ENCODE peak calls at places on chromosomes 6 and 20, in eight cellular contexts. R is GM23338, Z is OCI-LY7, O is adrenal gland, F is right cardiac atrium, K is astrocyte, X is SJSA1, P is tibial nerve. B is an unnamed sample.

GRCh38 chr6:87700351-87700728 is 1.7 kb downstream of the AKIRIN2 start:
- DNase-seq in R (no peak), Z (no peak), O (no peak), F (no peak), K (no peak), X (no peak), P (no peak), B (no peak)

GRCh38 chr20:53576195-53576580 is 17.5 kb downstream of the ZNF217 start:
- DNase-seq in R (no peak), Z (no peak), O (no peak), F (peak; percentile 46), K (no peak), X (no peak), P (no peak), B (peak; percentile 10)

GRCh38 chr6:149508485-149508884 is 23.7 kb upstream of the ZC3H12D start:
- DNase-seq in R (no peak), Z (no peak), O (no peak), F (no peak), K (peak; percentile 33), X (no peak), P (no peak), B (no peak)

GRCh38 chr6:56746767-56747504 is 104.2 kb upstream of the DST start:
- DNase-seq in R (peak; percentile 50), Z (no peak), O (no peak), F (no peak), K (no peak), X (no peak), P (no peak), B (no peak)

GRCh38 chr6:169144356-169144755 is 109.3 kb downstream of the THBS2 start:
- DNase-seq in R (no peak), Z (no peak), O (no peak), F (no peak), K (no peak), X (no peak), P (no peak), B (no peak)

GRCh38 chr6:118294906-118295305 is 253.2 kb upstream of the PLN start:
- DNase-seq in R (no peak), Z (no peak), O (no peak), F (no peak), K (no peak), X (no peak), P (no peak), B (no peak)

GRCh38 chr6:1065986-1066385 is 245.9 kb upstream of the FOXQ1 start:
- DNase-seq in R (peak; percentile 7), Z (no peak), O (no peak), F (no peak), K (no peak), X (no peak), P (no peak), B (no peak)

GRCh38 chr6:117506180-117506835 is 23.8 kb downstream of the DCBLD1 start:
- DNase-seq in R (peak; percentile 28), Z (no peak), O (no peak), F (peak; percentile 34), K (peak; percentile 89), X (peak; percentile 74), P (no peak), B (no peak)

GRCh38 chr20:50788045-50788867 is 6.6 kb upstream of the BCAS4 start:
- DNase-seq in R (no peak), Z (peak; percentile 49), O (peak; percentile 64), F (no peak), K (peak; percentile 42), X (peak; percentile 20), P (peak; percentile 46), B (no peak)

GRCh38 chr6:43768983-43769525 is 957 bp upstream of the VEGFA start:
- DNase-seq in R (no peak), Z (no peak), O (peak; percentile 57), F (peak; percentile 93), K (peak; percentile 77), X (no peak), P (no peak), B (no peak)

GRCh38 chr6:40244684-40245083 is 310.4 kb upstream of the MOCS1 start:
- DNase-seq in R (no peak), Z (no peak), O (no peak), F (no peak), K (no peak), X (no peak), P (no peak), B (no peak)

DNA sequence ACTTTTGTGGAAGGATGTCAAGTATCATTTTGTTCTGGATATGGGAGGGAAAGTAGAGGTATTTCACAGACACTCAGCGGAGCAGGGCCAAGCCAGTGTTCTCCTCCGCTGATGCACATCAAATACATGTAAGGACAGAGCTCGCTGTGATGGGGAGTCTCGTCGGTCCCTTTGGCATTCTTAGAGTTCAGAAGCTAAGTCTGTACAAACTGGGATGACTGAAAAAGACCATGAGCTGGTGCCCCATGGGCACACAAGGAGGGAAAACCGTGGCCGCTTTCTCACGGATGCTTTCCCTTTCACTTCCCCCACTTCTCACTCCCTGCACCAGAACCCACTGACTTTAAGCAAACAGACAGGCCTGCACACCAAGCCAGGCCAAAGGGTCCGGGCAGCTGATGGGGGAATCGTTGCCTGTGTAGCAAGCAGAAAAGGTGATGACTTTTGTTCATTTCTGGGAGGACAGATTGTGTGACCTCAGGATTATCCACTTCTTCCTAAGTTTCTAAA is 27.7 kb upstream of the MPC1 start:
- DNase-seq in R (no peak), Z (no peak), O (no peak), F (no peak), K (no peak), X (no peak), P (no peak), B (no peak)
- H3K4me1 ChIP-seq in R (peaks cover 10% of the 10 kb centered on the region), Z (no peaks in the 10 kb centered on the region), O (no peaks in the 10 kb centered on the region), F (no peaks in the 10 kb centered on the region), K (no peaks in the 10 kb centered on the region), X (no peaks in the 10 kb centered on the region), P (no peaks in the 10 kb centered on the region), B (no peaks in the 10 kb centered on the region)

GRCh38 chr20:56392282-56393132 is at the start of gene CSTF1:
- DNase-seq in R (peak; percentile 99), Z (peak; percentile 99), O (peak; percentile 99), F (peak; percentile 100), K (peak; percentile 99), X (peak; percentile 98), P (peak; percentile 97), B (peak; percentile 99)
- H3K4me1 ChIP-seq in R (peaks cover 15% of the 10 kb centered on the region), Z (peaks cover 21% of the 10 kb centered on the region), O (peaks cover 29% of the 10 kb centered on the region), F (peaks cover 7% of the 10 kb centered on the region), K (peaks cover 18% of the 10 kb centered on the region), X (peaks cover 17% of the 10 kb centered on the region), P (peaks cover 20% of the 10 kb centered on the region), B (peaks cover 23% of the 10 kb centered on the region)

GRCh38 chr6:136201735-136202134 is 48.4 kb downstream of the MTFR2 start:
- DNase-seq in R (no peak), Z (no peak), O (no peak), F (no peak), K (no peak), X (no peak), P (no peak), B (no peak)
- H3K4me1 ChIP-seq in R (no peaks in the 10 kb centered on the region), Z (no peaks in the 10 kb centered on the region), O (no peaks in the 10 kb centered on the region), F (no peaks in the 10 kb centered on the region), K (no peaks in the 10 kb centered on the region), X (no peaks in the 10 kb centered on the region), P (no peaks in the 10 kb centered on the region), B (no peaks in the 10 kb centered on the region)

DNA sequence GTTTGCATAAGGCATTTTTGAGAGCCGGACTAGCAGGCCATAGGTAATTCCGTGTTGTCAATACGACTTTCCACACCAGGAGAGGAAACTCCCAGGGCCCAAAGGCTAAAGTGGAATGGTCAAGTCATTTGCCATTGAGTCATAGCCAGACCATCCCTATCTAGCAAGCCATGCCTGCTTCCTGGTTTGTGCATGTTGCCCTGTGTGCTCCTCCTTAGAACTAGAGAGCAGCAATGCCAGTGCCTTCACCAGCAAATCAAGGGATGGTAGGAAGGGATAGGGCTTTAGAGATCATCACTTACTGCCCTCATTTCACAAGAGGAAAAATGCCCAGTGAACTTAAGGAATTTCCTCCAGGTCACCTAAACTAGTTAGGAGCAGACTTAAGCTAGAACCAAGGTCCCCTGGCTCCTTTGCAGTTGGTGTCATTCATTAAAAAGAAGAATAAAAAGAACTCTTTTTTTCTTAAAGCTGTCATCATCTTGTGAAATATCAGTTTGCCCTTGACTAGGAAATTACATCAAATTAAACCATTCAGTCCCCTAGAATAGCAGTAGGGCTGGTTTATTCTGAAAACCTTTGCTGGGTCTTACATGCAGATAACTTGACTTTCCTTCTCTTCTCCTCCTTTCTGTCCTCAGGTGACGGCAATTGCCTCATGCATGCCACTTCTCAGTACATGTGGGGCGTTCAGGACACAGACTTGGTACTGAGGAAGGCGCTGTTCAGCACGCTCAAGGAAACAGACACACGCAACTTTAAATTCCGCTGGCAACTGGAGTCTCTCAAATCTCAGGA is 7.3 kb downstream of the TNFAIP3 start:
- DNase-seq in R (no peak), Z (no peak), O (no peak), F (no peak), K (no peak), X (no peak), P (no peak), B (peak; percentile 78)
- H3K4me1 ChIP-seq in R (peaks cover 14% of the 10 kb centered on the region), Z (peaks cover 42% of the 10 kb centered on the region), O (peaks cover 33% of the 10 kb centered on the region), F (peaks cover 7% of the 10 kb centered on the region), K (peaks cover 26% of the 10 kb centered on the region), X (peaks cover 42% of the 10 kb centered on the region), P (peaks cover 55% of the 10 kb centered on the region), B (peaks cover 44% of the 10 kb centered on the region)

DNA sequence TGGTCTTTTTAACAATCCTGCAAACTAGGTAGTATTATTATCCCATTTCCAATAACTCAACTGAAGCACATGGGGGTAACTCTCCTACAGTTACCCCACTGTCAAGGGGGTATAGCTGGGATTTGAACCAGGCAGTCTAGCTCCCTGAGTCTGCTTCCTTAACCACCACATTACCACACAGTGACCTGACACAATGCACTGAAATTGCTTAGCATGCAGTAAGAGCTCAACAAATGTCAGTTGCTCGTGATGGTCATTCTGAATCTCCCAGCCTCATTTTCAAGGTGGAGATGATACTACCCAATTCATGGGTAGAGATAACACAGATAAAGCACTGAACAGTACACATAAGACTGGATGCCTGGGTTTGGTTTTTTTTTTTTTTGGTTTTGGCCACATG is 193.2 kb upstream of the MYLIP start:
- DNase-seq in R (no peak), Z (no peak), O (no peak), F (no peak), K (no peak), X (no peak), P (no peak), B (no peak)
- H3K4me1 ChIP-seq in R (no peaks in the 10 kb centered on the region), Z (no peaks in the 10 kb centered on the region), O (no peaks in the 10 kb centered on the region), F (no peaks in the 10 kb centered on the region), K (no peaks in the 10 kb centered on the region), X (no peaks in the 10 kb centered on the region), P (no peaks in the 10 kb centered on the region), B (no peaks in the 10 kb centered on the region)

GRCh38 chr6:30327232-30327746 is 562 bp downstream of the TRIM39 start:
- DNase-seq in R (no peak), Z (no peak), O (peak; percentile 81), F (no peak), K (peak; percentile 64), X (no peak), P (no peak), B (no peak)
- H3K4me1 ChIP-seq in R (peaks cover 23% of the 10 kb centered on the region), Z (peaks cover 30% of the 10 kb centered on the region), O (peaks cover 29% of the 10 kb centered on the region), F (peaks cover 7% of the 10 kb centered on the region), K (peaks cover 31% of the 10 kb centered on the region), X (peaks cover 32% of the 10 kb centered on the region), P (peaks cover 16% of the 10 kb centered on the region), B (peaks cover 22% of the 10 kb centered on the region)

GRCh38 chr20:64065062-64065972 is 2.3 kb downstream of the TCEA2 start:
- DNase-seq in R (no peak), Z (peak; percentile 70), O (no peak), F (no peak), K (no peak), X (peak; percentile 37), P (no peak), B (no peak)
- H3K4me1 ChIP-seq in R (peaks cover 17% of the 10 kb centered on the region), Z (peaks cover 36% of the 10 kb centered on the region), O (peaks cover 26% of the 10 kb centered on the region), F (peaks cover 9% of the 10 kb centered on the region), K (peaks cover 31% of the 10 kb centered on the region), X (peaks cover 87% of the 10 kb centered on the region), P (peaks cover 15% of the 10 kb centered on the region), B (peaks cover 26% of the 10 kb centered on the region)

B was measured in upper lobe of left lung.